ENCODE peak calls at places on chromosomes 1 and 21, in ten cellular contexts. One of them, this sample, is unnamed.

GRCh38 chr1:30335997-30336390 is 387.4 kb downstream of the MATN1 start:
- DNase-seq in nephron progenitor cell: no peak
- DNase-seq in ovary: no peak
- DNase-seq in activated naive CD4-positive, alpha-beta T cell: no peak
- DNase-seq in CMK: no peak
- DNase-seq in substantia nigra: no peak
- DNase-seq in iPS-NIHi11: peak; percentile 4
- DNase-seq in Kasumi-1: no peak
- DNase-seq in Calu3: no peak
- DNase-seq in cerebellar cortex: no peak
- DNase-seq in this sample: no peak

GRCh38 chr1:3217096-3217724 is 148.2 kb downstream of the PRDM16 start:
- DNase-seq in cerebellar cortex: no peak
- DNase-seq in ovary: no peak
- DNase-seq in Kasumi-1: no peak
- DNase-seq in CMK: no peak
- DNase-seq in iPS-NIHi11: no peak
- DNase-seq in Calu3: no peak
- DNase-seq in activated naive CD4-positive, alpha-beta T cell: no peak
- DNase-seq in nephron progenitor cell: no peak
- DNase-seq in substantia nigra: no peak
- DNase-seq in this sample: no peak

GRCh38 chr21:42164064-42164789 is 54.7 kb upstream of the ABCG1 start:
- DNase-seq in substantia nigra: peak; percentile 36
- DNase-seq in cerebellar cortex: peak; percentile 38
- DNase-seq in activated naive CD4-positive, alpha-beta T cell: no peak
- DNase-seq in iPS-NIHi11: peak; percentile 59
- DNase-seq in ovary: peak; percentile 22
- DNase-seq in Calu3: peak; percentile 48
- DNase-seq in nephron progenitor cell: peak; percentile 37
- DNase-seq in Kasumi-1: peak; percentile 33
- DNase-seq in CMK: no peak
- DNase-seq in this sample: peak; percentile 61

GRCh38 chr21:26818911-26819310 is 26.3 kb downstream of the ADAMTS1 start:
- DNase-seq in activated naive CD4-positive, alpha-beta T cell: no peak
- DNase-seq in Kasumi-1: no peak
- DNase-seq in ovary: no peak
- DNase-seq in CMK: no peak
- DNase-seq in Calu3: no peak
- DNase-seq in substantia nigra: no peak
- DNase-seq in cerebellar cortex: no peak
- DNase-seq in iPS-NIHi11: no peak
- DNase-seq in nephron progenitor cell: no peak
- DNase-seq in this sample: no peak

GRCh38 chr21:32062591-32063227 is 189.9 kb downstream of the HUNK start:
- DNase-seq in nephron progenitor cell: no peak
- DNase-seq in iPS-NIHi11: no peak
- DNase-seq in substantia nigra: no peak
- DNase-seq in Calu3: no peak
- DNase-seq in ovary: no peak
- DNase-seq in cerebellar cortex: no peak
- DNase-seq in CMK: no peak
- DNase-seq in Kasumi-1: no peak
- DNase-seq in activated naive CD4-positive, alpha-beta T cell: no peak
- DNase-seq in this sample: no peak

GRCh38 chr1:65412256-65412983 is 8.0 kb upstream of the LEPR start:
- DNase-seq in Calu3: no peak
- DNase-seq in activated naive CD4-positive, alpha-beta T cell: no peak
- DNase-seq in Kasumi-1: no peak
- DNase-seq in CMK: peak; percentile 49
- DNase-seq in substantia nigra: no peak
- DNase-seq in iPS-NIHi11: no peak
- DNase-seq in cerebellar cortex: no peak
- DNase-seq in nephron progenitor cell: no peak
- DNase-seq in ovary: no peak
- DNase-seq in this sample: no peak

GRCh38 chr1:27331426-27331825 is 9.5 kb downstream of the TMEM222 start:
- DNase-seq in activated naive CD4-positive, alpha-beta T cell: no peak
- DNase-seq in ovary: no peak
- DNase-seq in CMK: no peak
- DNase-seq in Kasumi-1: no peak
- DNase-seq in iPS-NIHi11: no peak
- DNase-seq in Calu3: no peak
- DNase-seq in cerebellar cortex: no peak
- DNase-seq in nephron progenitor cell: no peak
- DNase-seq in substantia nigra: no peak
- DNase-seq in this sample: no peak

GRCh38 chr1:64505232-64505943 is 35.5 kb downstream of the CACHD1 start:
- DNase-seq in cerebellar cortex: no peak
- DNase-seq in CMK: no peak
- DNase-seq in Calu3: peak; percentile 37
- DNase-seq in Kasumi-1: no peak
- DNase-seq in nephron progenitor cell: peak; percentile 78
- DNase-seq in ovary: peak; percentile 31
- DNase-seq in iPS-NIHi11: peak; percentile 88
- DNase-seq in activated naive CD4-positive, alpha-beta T cell: peak; percentile 11
- DNase-seq in substantia nigra: no peak
- DNase-seq in this sample: peak; percentile 81

GRCh38 chr1:245345191-245345884 is 190.6 kb downstream of the KIF26B start:
- DNase-seq in CMK: no peak
- DNase-seq in iPS-NIHi11: peak; percentile 76
- DNase-seq in ovary: no peak
- DNase-seq in substantia nigra: no peak
- DNase-seq in Kasumi-1: no peak
- DNase-seq in nephron progenitor cell: no peak
- DNase-seq in cerebellar cortex: no peak
- DNase-seq in activated naive CD4-positive, alpha-beta T cell: no peak
- DNase-seq in Calu3: no peak
- DNase-seq in this sample: no peak